ENCODE peak calls at places on chromosome 6, in four cellular contexts. One of them, this sample, is unnamed.

GRCh38 chr6:138239774-138240173 is 21.5 kb upstream of the PBOV1 start:
- ATAC-seq in gastroesophageal sphincter: no peak
- ATAC-seq in activated T-cell treated with anti-CD3 and anti-CD28 coated beads, Interleukin-2, amount 50 U/mL, for 4 hours: no peak
- ATAC-seq in activated CD8-positive, alpha-beta memory T cell treated with anti-CD3 and anti-CD28 coated beads, Interleukin-2, amount 10 ng/mL, durations not matched to agents 7 days and 5 days: no peak
- ATAC-seq in this sample: no peak

GRCh38 chr6:137013738-137014602 is 30.8 kb downstream of the IL20RA start:
- ATAC-seq in gastroesophageal sphincter: peak
- ATAC-seq in activated T-cell treated with anti-CD3 and anti-CD28 coated beads, Interleukin-2, amount 50 U/mL, for 4 hours: no peak
- ATAC-seq in activated CD8-positive, alpha-beta memory T cell treated with anti-CD3 and anti-CD28 coated beads, Interleukin-2, amount 10 ng/mL, durations not matched to agents 7 days and 5 days: no peak
- ATAC-seq in this sample: peak

GRCh38 chr6:108565893-108566292 is 5.2 kb downstream of the FOXO3 start:
- ATAC-seq in gastroesophageal sphincter: peak
- ATAC-seq in activated T-cell treated with anti-CD3 and anti-CD28 coated beads, Interleukin-2, amount 50 U/mL, for 4 hours: no peak
- ATAC-seq in activated CD8-positive, alpha-beta memory T cell treated with anti-CD3 and anti-CD28 coated beads, Interleukin-2, amount 10 ng/mL, durations not matched to agents 7 days and 5 days: no peak
- ATAC-seq in this sample: peak

GRCh38 chr6:21845018-21845417 is 251.5 kb downstream of the SOX4 start:
- ATAC-seq in gastroesophageal sphincter: no peak
- ATAC-seq in activated T-cell treated with anti-CD3 and anti-CD28 coated beads, Interleukin-2, amount 50 U/mL, for 4 hours: no peak
- ATAC-seq in activated CD8-positive, alpha-beta memory T cell treated with anti-CD3 and anti-CD28 coated beads, Interleukin-2, amount 10 ng/mL, durations not matched to agents 7 days and 5 days: no peak
- ATAC-seq in this sample: no peak

GRCh38 chr6:157822221-157823000 is 635 bp upstream of the SNX9 start:
- ATAC-seq in gastroesophageal sphincter: peak
- ATAC-seq in activated T-cell treated with anti-CD3 and anti-CD28 coated beads, Interleukin-2, amount 50 U/mL, for 4 hours: peak
- ATAC-seq in activated CD8-positive, alpha-beta memory T cell treated with anti-CD3 and anti-CD28 coated beads, Interleukin-2, amount 10 ng/mL, durations not matched to agents 7 days and 5 days: no peak
- ATAC-seq in this sample: peak

GRCh38 chr6:17281100-17281496 is at the start of gene RBM24:
- ATAC-seq in gastroesophageal sphincter: peak
- ATAC-seq in activated T-cell treated with anti-CD3 and anti-CD28 coated beads, Interleukin-2, amount 50 U/mL, for 4 hours: peak
- ATAC-seq in activated CD8-positive, alpha-beta memory T cell treated with anti-CD3 and anti-CD28 coated beads, Interleukin-2, amount 10 ng/mL, durations not matched to agents 7 days and 5 days: no peak
- ATAC-seq in this sample: peak

GRCh38 chr6:16578695-16579094 is 182.6 kb downstream of the ATXN1 start:
- ATAC-seq in gastroesophageal sphincter: no peak
- ATAC-seq in activated T-cell treated with anti-CD3 and anti-CD28 coated beads, Interleukin-2, amount 50 U/mL, for 4 hours: no peak
- ATAC-seq in activated CD8-positive, alpha-beta memory T cell treated with anti-CD3 and anti-CD28 coated beads, Interleukin-2, amount 10 ng/mL, durations not matched to agents 7 days and 5 days: no peak
- ATAC-seq in this sample: no peak

GRCh38 chr6:52598824-52599190 is 21.9 kb upstream of the TRAM2 start:
- ATAC-seq in gastroesophageal sphincter: no peak
- ATAC-seq in activated T-cell treated with anti-CD3 and anti-CD28 coated beads, Interleukin-2, amount 50 U/mL, for 4 hours: no peak
- ATAC-seq in activated CD8-positive, alpha-beta memory T cell treated with anti-CD3 and anti-CD28 coated beads, Interleukin-2, amount 10 ng/mL, durations not matched to agents 7 days and 5 days: no peak
- ATAC-seq in this sample: no peak

GRCh38 chr6:82353848-82354247 is 9.8 kb upstream of the TPBG start:
- ATAC-seq in gastroesophageal sphincter: no peak
- ATAC-seq in activated T-cell treated with anti-CD3 and anti-CD28 coated beads, Interleukin-2, amount 50 U/mL, for 4 hours: no peak
- ATAC-seq in activated CD8-positive, alpha-beta memory T cell treated with anti-CD3 and anti-CD28 coated beads, Interleukin-2, amount 10 ng/mL, durations not matched to agents 7 days and 5 days: no peak
- ATAC-seq in this sample: no peak

GRCh38 chr6:87334683-87335082 is 5.6 kb upstream of the GJB7 start:
- ATAC-seq in gastroesophageal sphincter: no peak
- ATAC-seq in activated T-cell treated with anti-CD3 and anti-CD28 coated beads, Interleukin-2, amount 50 U/mL, for 4 hours: no peak
- ATAC-seq in activated CD8-positive, alpha-beta memory T cell treated with anti-CD3 and anti-CD28 coated beads, Interleukin-2, amount 10 ng/mL, durations not matched to agents 7 days and 5 days: no peak
- ATAC-seq in this sample: no peak

GRCh38 chr6:186221-186965 is 105.9 kb upstream of the DUSP22 start:
- ATAC-seq in gastroesophageal sphincter: no peak
- ATAC-seq in activated T-cell treated with anti-CD3 and anti-CD28 coated beads, Interleukin-2, amount 50 U/mL, for 4 hours: no peak
- ATAC-seq in activated CD8-positive, alpha-beta memory T cell treated with anti-CD3 and anti-CD28 coated beads, Interleukin-2, amount 10 ng/mL, durations not matched to agents 7 days and 5 days: no peak
- ATAC-seq in this sample: peak

GRCh38 chr6:118324081-118324480 is 224.0 kb upstream of the PLN start:
- ATAC-seq in gastroesophageal sphincter: no peak
- ATAC-seq in activated T-cell treated with anti-CD3 and anti-CD28 coated beads, Interleukin-2, amount 50 U/mL, for 4 hours: no peak
- ATAC-seq in activated CD8-positive, alpha-beta memory T cell treated with anti-CD3 and anti-CD28 coated beads, Interleukin-2, amount 10 ng/mL, durations not matched to agents 7 days and 5 days: no peak
- ATAC-seq in this sample: no peak

GRCh38 chr6:32216998-32217397 is 6.9 kb downstream of the NOTCH4 start:
- ATAC-seq in gastroesophageal sphincter: no peak
- ATAC-seq in activated T-cell treated with anti-CD3 and anti-CD28 coated beads, Interleukin-2, amount 50 U/mL, for 4 hours: no peak
- ATAC-seq in activated CD8-positive, alpha-beta memory T cell treated with anti-CD3 and anti-CD28 coated beads, Interleukin-2, amount 10 ng/mL, durations not matched to agents 7 days and 5 days: no peak
- ATAC-seq in this sample: no peak

GRCh38 chr6:87716928-87717655 is 15.1 kb upstream of the AKIRIN2 start:
- ATAC-seq in gastroesophageal sphincter: no peak
- ATAC-seq in activated T-cell treated with anti-CD3 and anti-CD28 coated beads, Interleukin-2, amount 50 U/mL, for 4 hours: no peak
- ATAC-seq in activated CD8-positive, alpha-beta memory T cell treated with anti-CD3 and anti-CD28 coated beads, Interleukin-2, amount 10 ng/mL, durations not matched to agents 7 days and 5 days: no peak
- ATAC-seq in this sample: no peak

GRCh38 chr6:117548797-117549301 is 53.5 kb downstream of the GOPC start:
- ATAC-seq in gastroesophageal sphincter: no peak
- ATAC-seq in activated T-cell treated with anti-CD3 and anti-CD28 coated beads, Interleukin-2, amount 50 U/mL, for 4 hours: peak
- ATAC-seq in activated CD8-positive, alpha-beta memory T cell treated with anti-CD3 and anti-CD28 coated beads, Interleukin-2, amount 10 ng/mL, durations not matched to agents 7 days and 5 days: peak
- ATAC-seq in this sample: peak

GRCh38 chr6:25757936-25758642 is 3.5 kb downstream of the SLC17A4 start:
- ATAC-seq in gastroesophageal sphincter: no peak
- ATAC-seq in activated T-cell treated with anti-CD3 and anti-CD28 coated beads, Interleukin-2, amount 50 U/mL, for 4 hours: no peak
- ATAC-seq in activated CD8-positive, alpha-beta memory T cell treated with anti-CD3 and anti-CD28 coated beads, Interleukin-2, amount 10 ng/mL, durations not matched to agents 7 days and 5 days: no peak
- ATAC-seq in this sample: no peak

GRCh38 chr6:133326584-133326983 is 85.4 kb downstream of the EYA4 start:
- ATAC-seq in gastroesophageal sphincter: no peak
- ATAC-seq in activated T-cell treated with anti-CD3 and anti-CD28 coated beads, Interleukin-2, amount 50 U/mL, for 4 hours: no peak
- ATAC-seq in activated CD8-positive, alpha-beta memory T cell treated with anti-CD3 and anti-CD28 coated beads, Interleukin-2, amount 10 ng/mL, durations not matched to agents 7 days and 5 days: no peak
- ATAC-seq in this sample: no peak

GRCh38 chr6:24996145-24996836 is 60.5 kb upstream of the RIPOR2 start:
- ATAC-seq in gastroesophageal sphincter: no peak
- ATAC-seq in activated T-cell treated with anti-CD3 and anti-CD28 coated beads, Interleukin-2, amount 50 U/mL, for 4 hours: peak
- ATAC-seq in activated CD8-positive, alpha-beta memory T cell treated with anti-CD3 and anti-CD28 coated beads, Interleukin-2, amount 10 ng/mL, durations not matched to agents 7 days and 5 days: no peak
- ATAC-seq in this sample: no peak

GRCh38 chr6:30542404-30542725 is 13.9 kb downstream of the GNL1 start:
- ATAC-seq in gastroesophageal sphincter: no peak
- ATAC-seq in activated T-cell treated with anti-CD3 and anti-CD28 coated beads, Interleukin-2, amount 50 U/mL, for 4 hours: peak
- ATAC-seq in activated CD8-positive, alpha-beta memory T cell treated with anti-CD3 and anti-CD28 coated beads, Interleukin-2, amount 10 ng/mL, durations not matched to agents 7 days and 5 days: peak
- ATAC-seq in this sample: no peak

GRCh38 chr6:54157405-54157804 is 46.2 kb downstream of the MLIP start:
- ATAC-seq in gastroesophageal sphincter: no peak
- ATAC-seq in activated T-cell treated with anti-CD3 and anti-CD28 coated beads, Interleukin-2, amount 50 U/mL, for 4 hours: no peak
- ATAC-seq in activated CD8-positive, alpha-beta memory T cell treated with anti-CD3 and anti-CD28 coated beads, Interleukin-2, amount 10 ng/mL, durations not matched to agents 7 days and 5 days: no peak
- ATAC-seq in this sample: no peak

GRCh38 chr6:142975272-142975805 is 30.4 kb upstream of the HIVEP2 start:
- ATAC-seq in gastroesophageal sphincter: no peak
- ATAC-seq in activated T-cell treated with anti-CD3 and anti-CD28 coated beads, Interleukin-2, amount 50 U/mL, for 4 hours: no peak
- ATAC-seq in activated CD8-positive, alpha-beta memory T cell treated with anti-CD3 and anti-CD28 coated beads, Interleukin-2, amount 10 ng/mL, durations not matched to agents 7 days and 5 days: no peak
- ATAC-seq in this sample: no peak

GRCh38 chr6:127971945-127972391 is 71.1 kb upstream of the THEMIS start:
- ATAC-seq in gastroesophageal sphincter: no peak
- ATAC-seq in activated T-cell treated with anti-CD3 and anti-CD28 coated beads, Interleukin-2, amount 50 U/mL, for 4 hours: peak
- ATAC-seq in activated CD8-positive, alpha-beta memory T cell treated with anti-CD3 and anti-CD28 coated beads, Interleukin-2, amount 10 ng/mL, durations not matched to agents 7 days and 5 days: peak
- ATAC-seq in this sample: peak

GRCh38 chr6:117829594-117830319 is 77.3 kb upstream of the SLC35F1 start:
- ATAC-seq in gastroesophageal sphincter: no peak
- ATAC-seq in activated T-cell treated with anti-CD3 and anti-CD28 coated beads, Interleukin-2, amount 50 U/mL, for 4 hours: no peak
- ATAC-seq in activated CD8-positive, alpha-beta memory T cell treated with anti-CD3 and anti-CD28 coated beads, Interleukin-2, amount 10 ng/mL, durations not matched to agents 7 days and 5 days: no peak
- ATAC-seq in this sample: peak